ENCODE peak calls at places on chromosome 13, in five cellular contexts. B is nephron progenitor cell; P is A549; S is thoracic aorta; J is CD4-positive, alpha-beta T cell. K is an unnamed sample.

GRCh38 chr13:108120332-108120731 is 95.0 kb downstream of the LIG4 start:
- DNase-seq in B (no peak), S (no peak), J (no peak), P (no peak), K (no peak)

GRCh38 chr13:95181586-95181985 is 119.7 kb downstream of the ABCC4 start:
- DNase-seq in S (no peak), J (no peak), P (no peak), B (no peak), K (no peak)

GRCh38 chr13:96771501-96772367 is 222.5 kb downstream of the OXGR1 start:
- DNase-seq in J (no peak), P (no peak), S (no peak), B (no peak), K (no peak)

GRCh38 chr13:63636231-63636993 is 2220.8 kb upstream of the PCDH20 start:
- DNase-seq in B (no peak), J (no peak), S (no peak), P (peak), K (no peak)

GRCh38 chr13:81017525-81018152 is 676.7 kb upstream of the SPRY2 start:
- DNase-seq in B (peak), S (no peak), P (peak), J (no peak), K (no peak)

GRCh38 chr13:107866007-107866665 is 349.2 kb downstream of the LIG4 start:
- DNase-seq in B (peak), S (no peak), P (no peak), J (no peak), K (no peak)

GRCh38 chr13:24671367-24672117 is 8.7 kb upstream of the ATP12A start:
- DNase-seq in B (no peak), P (peak), S (no peak), J (no peak), K (peak)

GRCh38 chr13:106867249-106867648 is 299.3 kb upstream of the ARGLU1 start:
- DNase-seq in P (no peak), J (no peak), S (no peak), B (no peak), K (no peak)

GRCh38 chr13:111555906-111556305 is 235.5 kb downstream of the TEX29 start:
- DNase-seq in B (no peak), J (no peak), P (no peak), S (no peak), K (no peak)

GRCh38 chr13:28117689-28118377 is 17.5 kb upstream of the FLT3 start:
- DNase-seq in P (no peak), J (no peak), B (no peak), S (no peak), K (no peak)
- TF ChIP-seq CTCF in P (no peak), J (no peak), B (no peak), S (no peak), K (no peak)

GRCh38 chr13:37929308-37929707 is 59.7 kb upstream of the TRPC4 start:
- DNase-seq in S (no peak), P (no peak), J (no peak), B (no peak), K (no peak)
- TF ChIP-seq CTCF in S (no peak), P (no peak), J (no peak), B (no peak), K (no peak)

GRCh38 chr13:105207586-105208293 is 1327.7 kb downstream of the EFNB2 start:
- DNase-seq in J (no peak), P (no peak), S (no peak), B (no peak), K (no peak)
- TF ChIP-seq CTCF in J (no peak), P (no peak), S (no peak), B (no peak), K (no peak)

GRCh38 chr13:72570019-72570418 is 157.4 kb downstream of the MZT1 start:
- DNase-seq in J (no peak), P (no peak), B (no peak), S (no peak), K (no peak)

GRCh38 chr13:72561791-72562190 is 165.6 kb downstream of the MZT1 start:
- DNase-seq in J (no peak), P (no peak), S (no peak), B (no peak), K (no peak)

GRCh38 chr13:72565893-72566292 is 161.5 kb downstream of the MZT1 start:
- DNase-seq in B (peak), J (no peak), S (no peak), P (no peak), K (no peak)

GRCh38 chr13:72562686-72563085 is 164.7 kb downstream of the MZT1 start:
- DNase-seq in P (no peak), S (no peak), J (no peak), B (no peak), K (no peak)

GRCh38 chr13:72567566-72567965 is 159.9 kb downstream of the MZT1 start:
- DNase-seq in B (no peak), P (no peak), S (no peak), J (no peak), K (no peak)
- TF ChIP-seq CTCF in B (no peak), P (no peak), S (no peak), J (no peak), K (peak)

DNA sequence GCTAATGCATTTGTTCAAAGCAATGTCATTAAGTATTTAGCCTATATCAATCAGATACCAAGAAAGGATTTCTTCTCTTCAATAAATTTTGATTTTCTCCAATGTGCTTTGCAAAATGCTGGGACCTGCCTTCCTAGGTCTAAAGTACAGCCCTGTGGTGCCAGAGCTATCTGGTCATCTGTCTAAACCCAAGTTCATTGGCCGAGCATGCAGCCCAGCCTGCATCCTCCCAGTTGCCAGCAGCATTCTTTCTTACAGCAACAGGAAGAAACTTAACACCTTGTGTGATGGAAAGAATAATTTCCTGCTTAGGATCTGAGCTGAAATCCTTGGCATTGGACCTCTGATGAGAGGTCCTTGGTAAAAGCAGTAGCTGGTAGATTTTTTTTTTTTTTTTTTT is 310.0 kb downstream of the RBM26 start:
- DNase-seq in B (no peak), P (no peak), J (no peak), S (no peak), K (no peak)
- TF ChIP-seq CTCF in B (no peak), P (no peak), J (no peak), S (no peak), K (no peak)

DNA sequence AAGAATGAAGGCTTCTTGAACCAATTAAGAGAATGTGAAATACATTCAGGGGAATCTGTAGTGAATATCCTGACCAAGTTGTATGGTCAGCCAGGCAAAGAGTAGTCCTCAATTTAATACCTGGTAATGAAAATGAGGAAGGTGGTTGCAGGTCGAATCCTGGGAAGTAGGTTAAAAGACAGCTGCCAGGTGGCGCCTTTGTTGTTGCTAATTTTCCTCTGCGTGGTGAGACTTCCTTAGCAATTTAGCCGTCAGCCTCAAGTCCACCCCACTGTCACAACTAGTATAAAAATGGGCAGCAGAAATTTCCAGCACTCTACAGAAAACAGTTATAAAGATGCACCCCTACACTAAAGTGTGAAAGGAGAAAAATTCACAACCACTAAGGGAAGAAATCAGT is 235.7 kb downstream of the NHLRC3 start:
- DNase-seq in P (no peak), S (no peak), J (no peak), B (no peak), K (no peak)
- TF ChIP-seq CTCF in P (peak), S (no peak), J (no peak), B (no peak), K (no peak)

GRCh38 chr13:57716295-57716694 is 84.8 kb downstream of the PCDH17 start:
- DNase-seq in J (no peak), P (no peak), S (no peak), B (no peak), K (no peak)
- TF ChIP-seq CTCF in J (no peak), P (no peak), S (no peak), B (no peak), K (no peak)

DNA sequence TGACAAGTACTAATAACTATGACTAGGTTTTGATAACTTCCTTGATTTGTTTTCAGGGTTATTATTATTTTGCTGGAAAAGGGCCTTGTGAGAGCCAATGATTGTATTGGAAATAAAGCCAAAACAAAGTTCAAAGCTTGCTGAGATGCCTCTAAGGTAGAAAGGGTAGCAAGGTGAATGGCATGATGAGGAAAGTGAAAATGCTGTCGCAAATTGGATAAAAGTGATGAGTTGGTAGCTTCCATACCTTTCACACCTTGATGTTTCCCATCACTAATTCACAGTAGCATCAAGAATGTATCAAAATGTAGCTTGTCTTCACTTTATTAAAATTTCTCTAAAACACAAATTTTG is 259.4 kb downstream of the FGF14 start:
- DNase-seq in B (no peak), P (no peak), J (no peak), S (no peak), K (no peak)
- TF ChIP-seq CTCF in B (no peak), P (no peak), J (no peak), S (no peak), K (no peak)

DNA sequence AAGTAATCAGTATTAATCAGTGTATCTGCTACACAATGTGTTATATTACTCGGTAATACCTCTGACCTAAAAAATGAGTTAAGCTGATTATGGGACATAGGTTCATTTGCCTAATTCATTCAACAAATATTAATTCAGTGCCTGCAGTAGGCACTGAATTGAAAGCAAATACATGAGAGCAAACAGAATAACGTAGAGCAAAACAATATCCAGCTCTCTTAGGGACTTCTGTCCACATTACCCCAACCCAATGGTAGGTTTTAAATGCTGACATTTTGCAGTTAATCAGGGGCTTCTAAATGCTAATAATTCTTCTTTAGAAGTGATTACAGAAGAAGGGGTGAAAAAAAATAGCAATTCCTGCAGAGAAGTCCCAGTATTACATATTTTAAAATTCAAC is 4.9 kb downstream of the RCBTB2 start:
- DNase-seq in S (no peak), P (no peak), B (no peak), J (no peak), K (no peak)
- TF ChIP-seq CTCF in S (no peak), P (no peak), B (no peak), J (no peak), K (no peak)

GRCh38 chr13:113767366-113767765 is 8.3 kb downstream of the TMEM255B start:
- DNase-seq in J (no peak), B (no peak), P (no peak), S (no peak), K (no peak)
- TF ChIP-seq CTCF in J (no peak), B (no peak), P (no peak), S (no peak), K (no peak)

K was measured in mesothelial cell of epicardium.